ENCODE peak calls at places on chromosomes 4 and X, in eight cellular contexts. One of them, this sample, is unnamed.

GRCh38 chrX:135974279-135974856 is 580 bp upstream of the MMGT1 start:
- DNase-seq in RPMI8226: peak
- DNase-seq in lower leg skin: peak
- DNase-seq in AG09309: no peak
- DNase-seq in occipital lobe: peak
- DNase-seq in stimulated activated CD8-positive, alpha-beta memory T cell treated with anti-CD3 and anti-CD28 coated beads, Interleukin-4, amount 100 ng/mL, for 4 hours: peak
- DNase-seq in NCI-H1694: peak
- DNase-seq in HAP-1: peak
- DNase-seq in this sample: peak

GRCh38 chr4:152515678-152516077 is 20.2 kb downstream of the FBXW7 start:
- DNase-seq in RPMI8226: no peak
- DNase-seq in lower leg skin: no peak
- DNase-seq in AG09309: peak
- DNase-seq in occipital lobe: no peak
- DNase-seq in stimulated activated CD8-positive, alpha-beta memory T cell treated with anti-CD3 and anti-CD28 coated beads, Interleukin-4, amount 100 ng/mL, for 4 hours: no peak
- DNase-seq in NCI-H1694: no peak
- DNase-seq in HAP-1: no peak
- DNase-seq in this sample: no peak

GRCh38 chrX:49250066-49250465 is 14.4 kb downstream of the FOXP3 start:
- DNase-seq in RPMI8226: no peak
- DNase-seq in lower leg skin: no peak
- DNase-seq in AG09309: no peak
- DNase-seq in occipital lobe: no peak
- DNase-seq in stimulated activated CD8-positive, alpha-beta memory T cell treated with anti-CD3 and anti-CD28 coated beads, Interleukin-4, amount 100 ng/mL, for 4 hours: no peak
- DNase-seq in NCI-H1694: no peak
- DNase-seq in HAP-1: no peak
- DNase-seq in this sample: no peak

GRCh38 chrX:38008658-38009057 is 2.3 kb downstream of the SYTL5 start:
- DNase-seq in RPMI8226: no peak
- DNase-seq in lower leg skin: no peak
- DNase-seq in AG09309: no peak
- DNase-seq in occipital lobe: no peak
- DNase-seq in stimulated activated CD8-positive, alpha-beta memory T cell treated with anti-CD3 and anti-CD28 coated beads, Interleukin-4, amount 100 ng/mL, for 4 hours: no peak
- DNase-seq in NCI-H1694: no peak
- DNase-seq in HAP-1: no peak
- DNase-seq in this sample: no peak

GRCh38 chr4:155796031-155796430 is 37.2 kb downstream of the GUCY1B1 start:
- DNase-seq in RPMI8226: peak
- DNase-seq in lower leg skin: no peak
- DNase-seq in AG09309: no peak
- DNase-seq in occipital lobe: no peak
- DNase-seq in stimulated activated CD8-positive, alpha-beta memory T cell treated with anti-CD3 and anti-CD28 coated beads, Interleukin-4, amount 100 ng/mL, for 4 hours: no peak
- DNase-seq in NCI-H1694: no peak
- DNase-seq in HAP-1: peak
- DNase-seq in this sample: no peak

GRCh38 chr4:183602444-183603102 is 56.4 kb downstream of the RWDD4 start:
- DNase-seq in RPMI8226: peak
- DNase-seq in lower leg skin: no peak
- DNase-seq in AG09309: no peak
- DNase-seq in occipital lobe: no peak
- DNase-seq in stimulated activated CD8-positive, alpha-beta memory T cell treated with anti-CD3 and anti-CD28 coated beads, Interleukin-4, amount 100 ng/mL, for 4 hours: no peak
- DNase-seq in NCI-H1694: peak
- DNase-seq in HAP-1: no peak
- DNase-seq in this sample: no peak

GRCh38 chr4:83320548-83320947 is 14.1 kb downstream of the HPSE start:
- DNase-seq in RPMI8226: no peak
- DNase-seq in lower leg skin: peak
- DNase-seq in AG09309: no peak
- DNase-seq in occipital lobe: no peak
- DNase-seq in stimulated activated CD8-positive, alpha-beta memory T cell treated with anti-CD3 and anti-CD28 coated beads, Interleukin-4, amount 100 ng/mL, for 4 hours: no peak
- DNase-seq in NCI-H1694: no peak
- DNase-seq in HAP-1: no peak
- DNase-seq in this sample: no peak

GRCh38 chr4:4752576-4753401 is 106.7 kb upstream of the MSX1 start:
- DNase-seq in RPMI8226: no peak
- DNase-seq in lower leg skin: no peak
- DNase-seq in AG09309: peak
- DNase-seq in occipital lobe: no peak
- DNase-seq in stimulated activated CD8-positive, alpha-beta memory T cell treated with anti-CD3 and anti-CD28 coated beads, Interleukin-4, amount 100 ng/mL, for 4 hours: no peak
- DNase-seq in NCI-H1694: no peak
- DNase-seq in HAP-1: no peak
- DNase-seq in this sample: no peak

GRCh38 chr4:3452376-3452775 is 10.6 kb downstream of the HGFAC start:
- DNase-seq in RPMI8226: no peak
- DNase-seq in lower leg skin: no peak
- DNase-seq in AG09309: no peak
- DNase-seq in occipital lobe: no peak
- DNase-seq in stimulated activated CD8-positive, alpha-beta memory T cell treated with anti-CD3 and anti-CD28 coated beads, Interleukin-4, amount 100 ng/mL, for 4 hours: no peak
- DNase-seq in NCI-H1694: no peak
- DNase-seq in HAP-1: peak
- DNase-seq in this sample: no peak

GRCh38 chr4:76453232-76453631 is 18.2 kb downstream of the SHROOM3 start:
- DNase-seq in RPMI8226: no peak
- DNase-seq in lower leg skin: no peak
- DNase-seq in AG09309: no peak
- DNase-seq in occipital lobe: no peak
- DNase-seq in stimulated activated CD8-positive, alpha-beta memory T cell treated with anti-CD3 and anti-CD28 coated beads, Interleukin-4, amount 100 ng/mL, for 4 hours: no peak
- DNase-seq in NCI-H1694: no peak
- DNase-seq in HAP-1: no peak
- DNase-seq in this sample: no peak

GRCh38 chr4:26931961-26932360 is 71.3 kb downstream of the STIM2 start:
- DNase-seq in RPMI8226: no peak
- DNase-seq in lower leg skin: no peak
- DNase-seq in AG09309: no peak
- DNase-seq in occipital lobe: no peak
- DNase-seq in stimulated activated CD8-positive, alpha-beta memory T cell treated with anti-CD3 and anti-CD28 coated beads, Interleukin-4, amount 100 ng/mL, for 4 hours: no peak
- DNase-seq in NCI-H1694: no peak
- DNase-seq in HAP-1: no peak
- DNase-seq in this sample: no peak

GRCh38 chrX:110851780-110852179 is 56.2 kb upstream of the CHRDL1 start:
- DNase-seq in RPMI8226: peak
- DNase-seq in lower leg skin: no peak
- DNase-seq in AG09309: no peak
- DNase-seq in occipital lobe: no peak
- DNase-seq in stimulated activated CD8-positive, alpha-beta memory T cell treated with anti-CD3 and anti-CD28 coated beads, Interleukin-4, amount 100 ng/mL, for 4 hours: no peak
- DNase-seq in NCI-H1694: no peak
- DNase-seq in HAP-1: no peak
- DNase-seq in this sample: no peak

GRCh38 chrX:18424482-18425198 is 768 bp upstream of the CDKL5 start:
- DNase-seq in RPMI8226: peak
- DNase-seq in lower leg skin: no peak
- DNase-seq in AG09309: no peak
- DNase-seq in occipital lobe: no peak
- DNase-seq in stimulated activated CD8-positive, alpha-beta memory T cell treated with anti-CD3 and anti-CD28 coated beads, Interleukin-4, amount 100 ng/mL, for 4 hours: no peak
- DNase-seq in NCI-H1694: no peak
- DNase-seq in HAP-1: peak
- DNase-seq in this sample: peak

GRCh38 chr4:112747035-112747434 is 110.1 kb downstream of the LARP7 start:
- DNase-seq in RPMI8226: no peak
- DNase-seq in lower leg skin: no peak
- DNase-seq in AG09309: no peak
- DNase-seq in occipital lobe: no peak
- DNase-seq in stimulated activated CD8-positive, alpha-beta memory T cell treated with anti-CD3 and anti-CD28 coated beads, Interleukin-4, amount 100 ng/mL, for 4 hours: no peak
- DNase-seq in NCI-H1694: no peak
- DNase-seq in HAP-1: peak
- DNase-seq in this sample: no peak

GRCh38 chrX:23898412-23898959 is 9.3 kb downstream of the APOO start:
- DNase-seq in RPMI8226: no peak
- DNase-seq in lower leg skin: no peak
- DNase-seq in AG09309: no peak
- DNase-seq in occipital lobe: no peak
- DNase-seq in stimulated activated CD8-positive, alpha-beta memory T cell treated with anti-CD3 and anti-CD28 coated beads, Interleukin-4, amount 100 ng/mL, for 4 hours: no peak
- DNase-seq in NCI-H1694: no peak
- DNase-seq in HAP-1: no peak
- DNase-seq in this sample: no peak

GRCh38 chrX:118189628-118190027 is 73.0 kb upstream of the KLHL13 start:
- DNase-seq in RPMI8226: no peak
- DNase-seq in lower leg skin: no peak
- DNase-seq in AG09309: no peak
- DNase-seq in occipital lobe: no peak
- DNase-seq in stimulated activated CD8-positive, alpha-beta memory T cell treated with anti-CD3 and anti-CD28 coated beads, Interleukin-4, amount 100 ng/mL, for 4 hours: no peak
- DNase-seq in NCI-H1694: no peak
- DNase-seq in HAP-1: no peak
- DNase-seq in this sample: no peak

GRCh38 chr4:170672571-170672970 is 582.8 kb upstream of the AADAT start:
- DNase-seq in RPMI8226: no peak
- DNase-seq in lower leg skin: no peak
- DNase-seq in AG09309: no peak
- DNase-seq in occipital lobe: no peak
- DNase-seq in stimulated activated CD8-positive, alpha-beta memory T cell treated with anti-CD3 and anti-CD28 coated beads, Interleukin-4, amount 100 ng/mL, for 4 hours: no peak
- DNase-seq in NCI-H1694: no peak
- DNase-seq in HAP-1: no peak
- DNase-seq in this sample: no peak

GRCh38 chr4:10173754-10174749 is 57.5 kb upstream of the WDR1 start:
- DNase-seq in RPMI8226: no peak
- DNase-seq in lower leg skin: no peak
- DNase-seq in AG09309: no peak
- DNase-seq in occipital lobe: no peak
- DNase-seq in stimulated activated CD8-positive, alpha-beta memory T cell treated with anti-CD3 and anti-CD28 coated beads, Interleukin-4, amount 100 ng/mL, for 4 hours: no peak
- DNase-seq in NCI-H1694: no peak
- DNase-seq in HAP-1: no peak
- DNase-seq in this sample: no peak

GRCh38 chrX:3697701-3698279 is 15.7 kb downstream of the PRKX start:
- DNase-seq in RPMI8226: no peak
- DNase-seq in lower leg skin: peak
- DNase-seq in AG09309: no peak
- DNase-seq in occipital lobe: peak
- DNase-seq in stimulated activated CD8-positive, alpha-beta memory T cell treated with anti-CD3 and anti-CD28 coated beads, Interleukin-4, amount 100 ng/mL, for 4 hours: no peak
- DNase-seq in NCI-H1694: no peak
- DNase-seq in HAP-1: no peak
- DNase-seq in this sample: no peak

GRCh38 chr4:129094347-129094746 is 1.0 kb upstream of the SCLT1 start:
- DNase-seq in RPMI8226: no peak
- DNase-seq in lower leg skin: no peak
- DNase-seq in AG09309: no peak
- DNase-seq in occipital lobe: no peak
- DNase-seq in stimulated activated CD8-positive, alpha-beta memory T cell treated with anti-CD3 and anti-CD28 coated beads, Interleukin-4, amount 100 ng/mL, for 4 hours: no peak
- DNase-seq in NCI-H1694: no peak
- DNase-seq in HAP-1: no peak
- DNase-seq in this sample: no peak

GRCh38 chrX:132810488-132810887 is 147.9 kb downstream of the HS6ST2 start:
- DNase-seq in RPMI8226: no peak
- DNase-seq in lower leg skin: no peak
- DNase-seq in AG09309: no peak
- DNase-seq in occipital lobe: no peak
- DNase-seq in stimulated activated CD8-positive, alpha-beta memory T cell treated with anti-CD3 and anti-CD28 coated beads, Interleukin-4, amount 100 ng/mL, for 4 hours: no peak
- DNase-seq in NCI-H1694: no peak
- DNase-seq in HAP-1: no peak
- DNase-seq in this sample: no peak

GRCh38 chrX:111490683-111491082 is 20.8 kb upstream of the SERTM2 start:
- DNase-seq in RPMI8226: no peak
- DNase-seq in lower leg skin: no peak
- DNase-seq in AG09309: no peak
- DNase-seq in occipital lobe: no peak
- DNase-seq in stimulated activated CD8-positive, alpha-beta memory T cell treated with anti-CD3 and anti-CD28 coated beads, Interleukin-4, amount 100 ng/mL, for 4 hours: no peak
- DNase-seq in NCI-H1694: no peak
- DNase-seq in HAP-1: no peak
- DNase-seq in this sample: no peak

GRCh38 chr4:172850838-172851237 is 317.8 kb upstream of the GALNT7 start:
- DNase-seq in RPMI8226: no peak
- DNase-seq in lower leg skin: no peak
- DNase-seq in AG09309: peak
- DNase-seq in occipital lobe: no peak
- DNase-seq in stimulated activated CD8-positive, alpha-beta memory T cell treated with anti-CD3 and anti-CD28 coated beads, Interleukin-4, amount 100 ng/mL, for 4 hours: no peak
- DNase-seq in NCI-H1694: no peak
- DNase-seq in HAP-1: no peak
- DNase-seq in this sample: no peak

GRCh38 chr4:53579826-53580225 is 11.5 kb downstream of the LNX1 start:
- DNase-seq in RPMI8226: no peak
- DNase-seq in lower leg skin: no peak
- DNase-seq in AG09309: no peak
- DNase-seq in occipital lobe: no peak
- DNase-seq in stimulated activated CD8-positive, alpha-beta memory T cell treated with anti-CD3 and anti-CD28 coated beads, Interleukin-4, amount 100 ng/mL, for 4 hours: no peak
- DNase-seq in NCI-H1694: no peak
- DNase-seq in HAP-1: no peak
- DNase-seq in this sample: no peak

GRCh38 chr4:6527259-6527658 is 47.7 kb upstream of the MAN2B2 start:
- DNase-seq in RPMI8226: no peak
- DNase-seq in lower leg skin: no peak
- DNase-seq in AG09309: no peak
- DNase-seq in occipital lobe: no peak
- DNase-seq in stimulated activated CD8-positive, alpha-beta memory T cell treated with anti-CD3 and anti-CD28 coated beads, Interleukin-4, amount 100 ng/mL, for 4 hours: no peak
- DNase-seq in NCI-H1694: no peak
- DNase-seq in HAP-1: no peak
- DNase-seq in this sample: peak

GRCh38 chr4:76011700-76012387 is 4.5 kb upstream of the CXCL9 start:
- DNase-seq in RPMI8226: peak
- DNase-seq in lower leg skin: no peak
- DNase-seq in AG09309: peak
- DNase-seq in occipital lobe: no peak
- DNase-seq in stimulated activated CD8-positive, alpha-beta memory T cell treated with anti-CD3 and anti-CD28 coated beads, Interleukin-4, amount 100 ng/mL, for 4 hours: no peak
- DNase-seq in NCI-H1694: no peak
- DNase-seq in HAP-1: no peak
- DNase-seq in this sample: no peak

GRCh38 chr4:37803348-37803973 is 23.0 kb upstream of the PGM2 start:
- DNase-seq in RPMI8226: peak
- DNase-seq in lower leg skin: no peak
- DNase-seq in AG09309: peak
- DNase-seq in occipital lobe: no peak
- DNase-seq in stimulated activated CD8-positive, alpha-beta memory T cell treated with anti-CD3 and anti-CD28 coated beads, Interleukin-4, amount 100 ng/mL, for 4 hours: no peak
- DNase-seq in NCI-H1694: peak
- DNase-seq in HAP-1: no peak
- DNase-seq in this sample: no peak

GRCh38 chr4:147837435-147837834 is 105.5 kb downstream of the ARHGAP10 start:
- DNase-seq in RPMI8226: peak
- DNase-seq in lower leg skin: no peak
- DNase-seq in AG09309: no peak
- DNase-seq in occipital lobe: no peak
- DNase-seq in stimulated activated CD8-positive, alpha-beta memory T cell treated with anti-CD3 and anti-CD28 coated beads, Interleukin-4, amount 100 ng/mL, for 4 hours: no peak
- DNase-seq in NCI-H1694: no peak
- DNase-seq in HAP-1: no peak
- DNase-seq in this sample: no peak

GRCh38 chr4:84809946-84810345 is 156.5 kb downstream of the WDFY3 start:
- DNase-seq in RPMI8226: peak
- DNase-seq in lower leg skin: no peak
- DNase-seq in AG09309: no peak
- DNase-seq in occipital lobe: peak
- DNase-seq in stimulated activated CD8-positive, alpha-beta memory T cell treated with anti-CD3 and anti-CD28 coated beads, Interleukin-4, amount 100 ng/mL, for 4 hours: no peak
- DNase-seq in NCI-H1694: no peak
- DNase-seq in HAP-1: no peak
- DNase-seq in this sample: no peak

GRCh38 chrX:30572004-30572403 is 5.6 kb downstream of the TASL start:
- DNase-seq in RPMI8226: no peak
- DNase-seq in lower leg skin: no peak
- DNase-seq in AG09309: no peak
- DNase-seq in occipital lobe: no peak
- DNase-seq in stimulated activated CD8-positive, alpha-beta memory T cell treated with anti-CD3 and anti-CD28 coated beads, Interleukin-4, amount 100 ng/mL, for 4 hours: no peak
- DNase-seq in NCI-H1694: no peak
- DNase-seq in HAP-1: no peak
- DNase-seq in this sample: no peak

GRCh38 chr4:154807042-154807630 is 26.1 kb downstream of the RBM46 start:
- DNase-seq in RPMI8226: peak
- DNase-seq in lower leg skin: no peak
- DNase-seq in AG09309: peak
- DNase-seq in occipital lobe: no peak
- DNase-seq in stimulated activated CD8-positive, alpha-beta memory T cell treated with anti-CD3 and anti-CD28 coated beads, Interleukin-4, amount 100 ng/mL, for 4 hours: no peak
- DNase-seq in NCI-H1694: peak
- DNase-seq in HAP-1: no peak
- DNase-seq in this sample: no peak

GRCh38 chrX:1422135-1422465 is 30.2 kb upstream of the SLC25A6 start:
- DNase-seq in RPMI8226: no peak
- DNase-seq in lower leg skin: no peak
- DNase-seq in AG09309: no peak
- DNase-seq in occipital lobe: no peak
- DNase-seq in stimulated activated CD8-positive, alpha-beta memory T cell treated with anti-CD3 and anti-CD28 coated beads, Interleukin-4, amount 100 ng/mL, for 4 hours: no peak
- DNase-seq in NCI-H1694: no peak
- DNase-seq in HAP-1: no peak
- DNase-seq in this sample: no peak

GRCh38 chr4:128271551-128271950 is 16.1 kb downstream of the PGRMC2 start:
- DNase-seq in RPMI8226: no peak
- DNase-seq in lower leg skin: no peak
- DNase-seq in AG09309: no peak
- DNase-seq in occipital lobe: no peak
- DNase-seq in stimulated activated CD8-positive, alpha-beta memory T cell treated with anti-CD3 and anti-CD28 coated beads, Interleukin-4, amount 100 ng/mL, for 4 hours: no peak
- DNase-seq in NCI-H1694: no peak
- DNase-seq in HAP-1: no peak
- DNase-seq in this sample: no peak

GRCh38 chr4:16794816-16795445 is 103.5 kb downstream of the LDB2 start:
- DNase-seq in RPMI8226: peak
- DNase-seq in lower leg skin: peak
- DNase-seq in AG09309: peak
- DNase-seq in occipital lobe: peak
- DNase-seq in stimulated activated CD8-positive, alpha-beta memory T cell treated with anti-CD3 and anti-CD28 coated beads, Interleukin-4, amount 100 ng/mL, for 4 hours: peak
- DNase-seq in NCI-H1694: no peak
- DNase-seq in HAP-1: peak
- DNase-seq in this sample: no peak